ENCODE peak calls at places on chromosomes 6 and 20, in four cellular contexts. O, C, H and D are unnamed samples.

GRCh38 chr6:29758761-29759160 is 35.5 kb downstream of the HLA-F start:
- DNase-seq in O (no peak), C (no peak), H (no peak), D (no peak)

GRCh38 chr6:317452-318144 is 25.3 kb downstream of the DUSP22 start:
- DNase-seq in O (no peak), C (no peak), H (no peak), D (no peak)

GRCh38 chr6:132961122-132961521 is 146.8 kb downstream of the RPS12 start:
- DNase-seq in O (no peak), C (peak), H (no peak), D (no peak)

GRCh38 chr6:79077680-79078056 is 386 bp downstream of the PHIP start:
- DNase-seq in O (no peak), C (no peak), H (peak), D (no peak)

GRCh38 chr20:56360133-56360898 is 1.5 kb downstream of the FAM210B start:
- DNase-seq in O (no peak), C (peak), H (no peak), D (no peak)

GRCh38 chr20:60478533-60478932 is 520.3 kb downstream of the CDH26 start:
- DNase-seq in O (no peak), C (no peak), H (no peak), D (no peak)

GRCh38 chr6:155314773-155315515 is 660 bp upstream of the TFB1M start:
- DNase-seq in O (no peak), C (peak), H (peak), D (peak)

GRCh38 chr6:146532702-146533101 is 10.9 kb upstream of the RAB32 start:
- DNase-seq in O (no peak), C (no peak), H (no peak), D (no peak)

GRCh38 chr6:123016431-123017110 is 20.5 kb downstream of the CLVS2 start:
- DNase-seq in O (no peak), C (no peak), H (no peak), D (no peak)

GRCh38 chr6:66897576-66897975 is 1190.5 kb upstream of the EYS start:
- DNase-seq in O (no peak), C (peak), H (no peak), D (no peak)

GRCh38 chr6:97978855-97979271 is 695.8 kb upstream of the MMS22L start:
- DNase-seq in O (no peak), C (peak), H (no peak), D (no peak)

GRCh38 chr6:53795702-53796450 is 1.1 kb downstream of the LRRC1 start:
- DNase-seq in O (no peak), C (peak), H (no peak), D (no peak)

GRCh38 chr6:31814677-31815024 is 432 bp downstream of the HSPA1L start:
- DNase-seq in O (peak), C (peak), H (peak), D (peak)

GRCh38 chr6:130708338-130708737 is 118.9 kb upstream of the SMLR1 start:
- DNase-seq in O (no peak), C (no peak), H (no peak), D (no peak)

GRCh38 chr6:167985911-167986595 is 11.4 kb upstream of the KIF25 start:
- DNase-seq in O (no peak), C (no peak), H (no peak), D (no peak)

GRCh38 chr6:2951723-2952122 is 19.6 kb downstream of the SERPINB6 start:
- DNase-seq in O (no peak), C (no peak), H (no peak), D (no peak)

GRCh38 chr6:35797837-35798526 is 859 bp upstream of the CLPS start:
- DNase-seq in O (no peak), C (no peak), H (peak), D (no peak)

GRCh38 chr6:114342086-114342825 is 567 bp downstream of the HS3ST5 start:
- DNase-seq in O (no peak), C (no peak), H (no peak), D (peak)

GRCh38 chr6:1613631-1614447 is 4.1 kb downstream of the FOXC1 start:
- DNase-seq in O (no peak), C (no peak), H (no peak), D (no peak)

GRCh38 chr6:31652925-31653724 is 664 bp upstream of the BAG6 start:
- DNase-seq in O (peak), C (peak), H (peak), D (no peak)

GRCh38 chr20:43755851-43756250 is 29.0 kb upstream of the GTSF1L start:
- DNase-seq in O (no peak), C (no peak), H (no peak), D (no peak)

GRCh38 chr20:25178563-25179438 is 16.7 kb upstream of the ENTPD6 start:
- DNase-seq in O (no peak), C (peak), H (peak), D (peak)

GRCh38 chr20:34344256-34344637 is 18.8 kb upstream of the ITCH start:
- DNase-seq in O (no peak), C (no peak), H (no peak), D (no peak)

GRCh38 chr20:7650481-7650880 is 289.8 kb downstream of the HAO1 start:
- DNase-seq in O (no peak), C (no peak), H (no peak), D (no peak)

GRCh38 chr6:39823187-39823815 is 31.1 kb downstream of the DAAM2 start:
- DNase-seq in O (no peak), C (no peak), H (no peak), D (no peak)

GRCh38 chr20:46557231-46557956 is 6.9 kb upstream of the OCSTAMP start:
- DNase-seq in O (no peak), C (no peak), H (no peak), D (no peak)

GRCh38 chr20:20363449-20364015 is 4.4 kb upstream of the INSM1 start:
- DNase-seq in O (no peak), C (no peak), H (no peak), D (no peak)

GRCh38 chr6:170575250-170575649 is 9.2 kb downstream of the PDCD2 start:
- DNase-seq in O (no peak), C (peak), H (peak), D (no peak)

GRCh38 chr6:166597711-166598440 is 11.4 kb upstream of the RAMACL start:
- DNase-seq in O (no peak), C (no peak), H (no peak), D (no peak)

GRCh38 chr20:3420211-3420707 is 12.8 kb upstream of the DNAAF9 start:
- DNase-seq in O (no peak), C (no peak), H (no peak), D (peak)

GRCh38 chr6:158608221-158608620 is 36.3 kb downstream of the DYNLT1 start:
- DNase-seq in O (no peak), C (no peak), H (no peak), D (no peak)
- TF ChIP-seq MAFK in O (no peak), C (no peak), H (no peak), D (no peak)

GRCh38 chr20:31662372-31662854 is 24.7 kb downstream of the COX4I2 start:
- DNase-seq in O (no peak), C (no peak), H (no peak), D (no peak)
- TF ChIP-seq PHF8 in O (no peak), C (no peak), H (no peak), D (no peak)

GRCh38 chr6:7615611-7616383 is 25.8 kb downstream of the SNRNP48 start:
- DNase-seq in O (no peak), C (peak), H (peak), D (peak)
- TF ChIP-seq RNF2 in O (no peak), C (no peak), H (no peak), D (no peak)

DNA sequence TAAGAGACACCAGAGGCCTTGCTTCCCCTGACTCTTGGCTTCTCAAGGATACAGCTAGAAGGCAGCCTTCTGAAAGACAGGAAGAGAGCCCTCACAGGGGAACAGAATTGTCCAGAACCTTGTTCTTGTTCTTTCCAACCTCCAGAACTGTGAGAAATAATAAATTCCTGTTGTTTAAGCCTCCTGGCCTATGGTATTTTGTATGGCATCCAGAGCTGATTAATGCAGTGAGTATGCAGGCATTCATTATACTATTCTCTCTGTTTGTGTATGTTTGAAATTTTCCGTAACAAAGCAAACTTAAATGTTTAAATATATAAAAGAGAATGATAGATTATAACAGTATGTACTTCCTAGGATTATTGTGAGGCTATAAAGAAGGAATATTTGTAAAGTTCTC is 903.4 kb upstream of the FLRT3 start:
- DNase-seq in O (no peak), C (no peak), H (no peak), D (no peak)
- TF ChIP-seq MAFK in O (no peak), C (no peak), H (no peak), D (no peak)

GRCh38 chr20:53824779-53825178 is 231.1 kb upstream of the ZNF217 start:
- DNase-seq in O (no peak), C (no peak), H (no peak), D (no peak)

GRCh38 chr20:53827292-53827995 is 233.8 kb upstream of the ZNF217 start:
- DNase-seq in O (no peak), C (no peak), H (no peak), D (no peak)

GRCh38 chr20:53825282-53825681 is 231.6 kb upstream of the ZNF217 start:
- DNase-seq in O (no peak), C (no peak), H (no peak), D (no peak)

GRCh38 chr20:53826597-53827291 is 233.1 kb upstream of the ZNF217 start:
- DNase-seq in O (no peak), C (no peak), H (no peak), D (peak)

GRCh38 chr20:53826090-53826489 is 232.5 kb upstream of the ZNF217 start:
- DNase-seq in O (no peak), C (no peak), H (no peak), D (no peak)
- TF ChIP-seq PHF8 in O (no peak), C (no peak), H (no peak), D (no peak)

GRCh38 chr6:101539510-101540245 is 146.2 kb downstream of the GRIK2 start:
- DNase-seq in O (no peak), C (no peak), H (no peak), D (no peak)
- TF ChIP-seq RNF2 in O (no peak), C (no peak), H (no peak), D (no peak)

GRCh38 chr6:134173007-134173690 is 120.7 kb upstream of the SLC2A12 start:
- DNase-seq in O (no peak), C (no peak), H (no peak), D (no peak)

GRCh38 chr6:134170844-134171243 is 118.4 kb upstream of the SLC2A12 start:
- DNase-seq in O (no peak), C (no peak), H (peak), D (no peak)

GRCh38 chr6:134173936-134174789 is 121.7 kb upstream of the SLC2A12 start:
- DNase-seq in O (no peak), C (peak), H (peak), D (peak)

GRCh38 chr6:134171517-134171916 is 119.1 kb upstream of the SLC2A12 start:
- DNase-seq in O (no peak), C (no peak), H (no peak), D (no peak)

GRCh38 chr6:134172020-134172766 is 119.8 kb upstream of the SLC2A12 start:
- DNase-seq in O (no peak), C (no peak), H (no peak), D (no peak)
- TF ChIP-seq MAFK in O (no peak), C (no peak), H (no peak), D (no peak)

DNA sequence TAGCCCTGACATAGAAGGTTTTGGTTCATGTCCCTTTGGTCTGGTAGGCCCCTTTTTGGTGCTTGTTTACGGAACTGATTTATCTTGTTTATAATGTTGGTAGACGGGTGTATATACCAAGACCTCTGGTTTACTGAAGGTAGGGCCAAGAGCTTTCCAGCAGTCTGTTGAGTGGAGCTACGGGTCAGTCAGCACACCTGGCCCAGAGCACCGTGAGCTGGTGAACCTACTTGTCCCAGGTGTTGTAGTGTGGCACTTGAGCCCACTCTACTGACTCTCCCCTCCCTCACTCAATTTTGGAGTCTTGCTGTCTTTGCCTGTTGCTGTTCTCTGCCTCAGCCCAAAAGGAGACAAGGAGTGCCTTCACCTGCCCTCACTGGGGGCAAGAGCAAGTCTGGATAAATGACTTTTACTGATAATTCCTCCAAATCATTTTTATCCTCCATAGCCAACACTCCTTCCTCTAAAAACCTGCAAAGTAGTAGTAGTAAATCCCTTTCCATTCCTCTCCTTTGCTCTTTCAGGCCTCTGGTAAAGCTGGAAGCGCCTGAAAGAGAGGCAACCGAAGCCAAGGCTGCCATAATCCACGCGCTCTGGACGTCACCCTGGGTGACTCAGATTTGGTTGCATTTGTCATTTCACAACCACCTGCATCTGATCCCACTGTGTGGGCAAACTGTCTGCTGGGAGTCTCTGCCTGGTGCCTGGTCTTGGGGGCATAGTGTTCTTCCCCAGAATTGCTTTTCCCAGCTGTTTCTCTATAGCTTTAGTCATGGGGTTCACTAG is 22.2 kb downstream of the RREB1 start:
- DNase-seq in O (no peak), C (peak), H (no peak), D (no peak)
- TF ChIP-seq PHF8 in O (no peak), C (no peak), H (no peak), D (no peak)